ENCODE peak calls at places on chromosomes 11 and 22, in five cellular contexts. U, V, C, F and W are unnamed samples.

GRCh38 chr11:96061730-96062524 is 138.0 kb upstream of the MTMR2 start:
- DNase-seq in U (no peak), V (no peak), C (no peak), F (no peak), W (no peak)

GRCh38 chr11:120098503-120099054 is 39.3 kb downstream of the TRIM29 start:
- DNase-seq in U (no peak), V (no peak), C (no peak), F (no peak), W (no peak)

GRCh38 chr11:18347471-18348125 is 25.2 kb downstream of the GTF2H1 start:
- DNase-seq in U (no peak), V (no peak), C (no peak), F (no peak), W (no peak)

GRCh38 chr11:122646549-122647340 is 8.8 kb upstream of the UBASH3B start:
- DNase-seq in U (no peak), V (no peak), C (no peak), F (no peak), W (no peak)

GRCh38 chr22:26800858-26801257 is 143.5 kb downstream of the MIAT start:
- DNase-seq in U (no peak), V (no peak), C (no peak), F (no peak), W (no peak)

GRCh38 chr11:69092263-69092662 is 43.5 kb downstream of the TPCN2 start:
- DNase-seq in U (no peak), V (no peak), C (no peak), F (no peak), W (no peak)

GRCh38 chr11:13940611-13941256 is 21.8 kb upstream of the SPON1 start:
- DNase-seq in U (no peak), V (no peak), C (no peak), F (no peak), W (no peak)

GRCh38 chr11:74269161-74269809 is 42.2 kb downstream of the P4HA3 start:
- DNase-seq in U (no peak), V (no peak), C (no peak), F (no peak), W (no peak)

GRCh38 chr11:95140397-95141030 is 50.9 kb downstream of the ENDOD1 start:
- DNase-seq in U (no peak), V (no peak), C (no peak), F (no peak), W (no peak)

GRCh38 chr11:65653229-65654225 is 9.2 kb downstream of the RELA start:
- DNase-seq in U (peak; percentile 46), V (peak; percentile 69), C (peak; percentile 68), F (no peak), W (no peak)

GRCh38 chr11:10540546-10540914 is 457 bp downstream of the RNF141 start:
- DNase-seq in U (no peak), V (no peak), C (peak; percentile 63), F (no peak), W (peak; percentile 25)

GRCh38 chr11:7523416-7524210 is 9.8 kb downstream of the PPFIBP2 start:
- DNase-seq in U (no peak), V (no peak), C (peak; percentile 65), F (no peak), W (no peak)

GRCh38 chr22:48943567-48944432 is 883.9 kb downstream of the BRD1 start:
- DNase-seq in U (no peak), V (peak; percentile 7), C (peak; percentile 19), F (peak; percentile 88), W (no peak)

GRCh38 chr22:42313804-42314581 is 43.5 kb upstream of the TCF20 start:
- DNase-seq in U (no peak), V (peak; percentile 87), C (peak; percentile 50), F (no peak), W (no peak)

GRCh38 chr11:83441171-83441570 is 155.0 kb upstream of the CCDC90B start:
- DNase-seq in U (no peak), V (no peak), C (no peak), F (no peak), W (no peak)

GRCh38 chr11:3866206-3866605 is 10.7 kb downstream of the STIM1 start:
- DNase-seq in U (no peak), V (no peak), C (peak; percentile 88), F (no peak), W (no peak)

GRCh38 chr11:65639623-65640482 is 2.0 kb downstream of the SIPA1 start:
- DNase-seq in U (no peak), V (peak; percentile 67), C (peak; percentile 72), F (no peak), W (no peak)

GRCh38 chr11:130002352-130002845 is at the start of gene PRDM10:
- DNase-seq in U (peak; percentile 96), V (peak; percentile 93), C (peak; percentile 92), F (peak; percentile 98), W (peak; percentile 91)

GRCh38 chr11:36211735-36212430 is 77.3 kb downstream of the COMMD9 start:
- DNase-seq in U (no peak), V (no peak), C (no peak), F (no peak), W (no peak)

GRCh38 chr11:46431211-46431610 is 39.6 kb upstream of the CHRM4 start:
- DNase-seq in U (no peak), V (no peak), C (no peak), F (no peak), W (no peak)

GRCh38 chr11:95098826-95099225 is 9.2 kb downstream of the ENDOD1 start:
- DNase-seq in U (no peak), V (peak; percentile 50), C (no peak), F (no peak), W (no peak)

GRCh38 chr11:6738590-6738989 is 33.2 kb downstream of the OR2AG2 start:
- DNase-seq in U (no peak), V (no peak), C (no peak), F (no peak), W (no peak)

GRCh38 chr22:48414662-48415061 is 1413.0 kb downstream of the BRD1 start:
- DNase-seq in U (no peak), V (no peak), C (no peak), F (no peak), W (no peak)

GRCh38 chr11:64048042-64048854 is 12.5 kb downstream of the FLRT1 start:
- DNase-seq in U (no peak), V (no peak), C (no peak), F (no peak), W (peak; percentile 36)

GRCh38 chr22:42913874-42914510 is 56.9 kb upstream of the ARFGAP3 start:
- DNase-seq in U (no peak), V (no peak), C (no peak), F (no peak), W (no peak)

GRCh38 chr11:123653405-123653996 is 923 bp downstream of the SCN3B start:
- DNase-seq in U (no peak), V (no peak), C (no peak), F (no peak), W (no peak)

GRCh38 chr22:38172489-38173155 is 9.0 kb downstream of the PLA2G6 start:
- DNase-seq in U (peak; percentile 47), V (peak; percentile 53), C (peak; percentile 80), F (no peak), W (peak; percentile 34)

GRCh38 chr11:131473510-131473909 is 103.1 kb downstream of the NTM start:
- DNase-seq in U (no peak), V (no peak), C (no peak), F (no peak), W (no peak)

GRCh38 chr22:42561856-42562255 is 8.1 kb downstream of the SERHL2 start:
- DNase-seq in U (no peak), V (no peak), C (no peak), F (no peak), W (no peak)

GRCh38 chr22:45061332-45061731 is 51.5 kb upstream of the PHF21B start:
- DNase-seq in U (no peak), V (no peak), C (no peak), F (no peak), W (no peak)

GRCh38 chr11:128582496-128583366 is 4.6 kb downstream of the ETS1 start:
- DNase-seq in U (peak; percentile 38), V (no peak), C (peak; percentile 40), F (no peak), W (no peak)

GRCh38 chr11:128580612-128581011 is 6.7 kb downstream of the ETS1 start:
- DNase-seq in U (no peak), V (no peak), C (no peak), F (no peak), W (no peak)

GRCh38 chr11:128576555-128576954 is 10.8 kb downstream of the ETS1 start:
- DNase-seq in U (no peak), V (no peak), C (no peak), F (no peak), W (no peak)

GRCh38 chr11:128581908-128582307 is 5.5 kb downstream of the ETS1 start:
- DNase-seq in U (no peak), V (no peak), C (no peak), F (no peak), W (no peak)

GRCh38 chr11:128579790-128580504 is 7.4 kb downstream of the ETS1 start:
- DNase-seq in U (no peak), V (no peak), C (no peak), F (no peak), W (no peak)
- H3K4me1 ChIP-seq in U (peaks cover 13% of the 10 kb centered on the region), V (peaks cover 19% of the 10 kb centered on the region), C (peaks cover 34% of the 10 kb centered on the region), F (peaks cover 9% of the 10 kb centered on the region), W (peaks cover 38% of the 10 kb centered on the region)

GRCh38 chr11:32379714-32380113 is 55.6 kb downstream of the WT1 start:
- DNase-seq in U (no peak), V (no peak), C (no peak), F (no peak), W (no peak)

GRCh38 chr11:32374261-32374711 is 61.1 kb downstream of the WT1 start:
- DNase-seq in U (peak; percentile 46), V (peak; percentile 48), C (no peak), F (no peak), W (peak; percentile 6)
- TF ChIP-seq EP300 in U (no peak), V (no peak), C (no peak), F (no peak), W (no peak)

DNA sequence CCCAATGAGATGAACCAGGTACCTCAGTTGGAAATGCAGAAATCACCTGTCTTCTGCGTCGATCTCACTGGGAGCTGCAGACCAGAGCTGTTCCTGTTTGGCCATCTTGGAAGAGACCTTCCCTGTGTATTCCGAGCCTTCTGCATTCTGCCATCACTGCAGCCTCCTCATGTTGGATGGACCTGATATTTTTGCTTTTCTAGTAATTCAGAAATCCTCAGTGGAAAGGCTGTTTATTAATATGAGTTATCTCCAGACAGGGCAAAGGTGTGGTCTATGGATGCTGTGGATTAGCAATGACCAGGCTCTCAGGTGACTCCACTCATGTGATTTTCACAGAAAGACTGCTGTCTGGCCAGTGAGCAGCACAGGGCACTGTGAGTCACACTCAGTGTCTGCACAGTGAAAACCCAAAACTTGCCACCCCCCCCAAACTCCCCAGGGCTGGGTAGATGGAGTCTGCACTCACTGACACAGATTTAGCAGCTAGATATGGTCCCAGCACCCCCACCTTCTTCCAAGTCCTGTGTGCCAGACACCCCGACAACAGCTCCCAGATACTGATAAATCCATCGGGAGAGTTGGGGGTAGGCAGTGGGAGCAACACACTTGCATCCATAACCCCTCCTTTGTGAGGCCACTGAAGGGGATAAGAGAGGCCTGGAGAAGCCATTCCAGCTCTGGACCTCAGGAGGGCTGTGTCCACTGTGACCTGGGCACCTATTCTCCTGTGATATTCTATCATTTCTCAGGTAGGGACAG is 75.2 kb upstream of the TOP3B start:
- DNase-seq in U (no peak), V (no peak), C (no peak), F (peak; percentile 79), W (no peak)
- H3K4me3 ChIP-seq in U (no peak overlapping the region), V (no peak overlapping the region), C (no peak overlapping the region), F (no peak overlapping the region), W (no peak overlapping the region)

DNA sequence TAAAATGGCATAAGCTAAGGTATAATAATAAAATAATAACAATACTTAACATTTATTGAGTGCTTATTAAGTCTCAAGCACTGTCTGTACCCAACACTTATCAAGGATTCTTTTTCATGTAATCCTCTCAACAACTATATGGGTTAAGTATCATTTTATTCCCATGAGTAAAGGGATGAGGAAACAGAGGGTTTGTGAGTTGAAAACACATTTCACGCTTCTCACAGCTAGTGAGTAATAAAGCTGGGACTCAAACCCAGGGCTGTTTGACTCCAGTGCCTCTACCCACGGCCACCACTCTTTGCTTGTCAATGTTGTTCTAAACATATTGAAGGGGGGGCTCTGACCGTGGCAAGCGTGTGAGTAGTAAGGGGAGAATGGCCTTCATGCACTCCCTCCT is 8.7 kb downstream of the CD3E start:
- DNase-seq in U (no peak), V (no peak), C (no peak), F (no peak), W (no peak)
- H3K4me1 ChIP-seq in U (no peaks in the 10 kb centered on the region), V (peaks cover 47% of the 10 kb centered on the region), C (peaks cover 26% of the 10 kb centered on the region), F (peaks cover 22% of the 10 kb centered on the region), W (peaks cover 22% of the 10 kb centered on the region)